ENCODE peak calls at places on chromosomes 4 and X, in four cellular contexts. One of them, this sample, is unnamed.

GRCh38 chrX:119721926-119722325 is 29.0 kb upstream of the SEPTIN6 start:
- DNase-seq in kidney: no peak
- DNase-seq in endodermal cell: no peak
- DNase-seq in ovary: no peak
- DNase-seq in this sample: no peak

GRCh38 chr4:93810340-93810992 is 18.1 kb upstream of the ATOH1 start:
- DNase-seq in kidney: no peak
- DNase-seq in endodermal cell: no peak
- DNase-seq in ovary: peak; percentile 52
- DNase-seq in this sample: no peak

GRCh38 chr4:127849505-127850234 is 31.0 kb upstream of the PLK4 start:
- DNase-seq in kidney: no peak
- DNase-seq in endodermal cell: no peak
- DNase-seq in ovary: no peak
- DNase-seq in this sample: no peak

GRCh38 chrX:134171661-134172587 is 65.1 kb upstream of the CCDC160 start:
- DNase-seq in kidney: peak; percentile 74
- DNase-seq in endodermal cell: peak; percentile 74
- DNase-seq in ovary: peak; percentile 16
- DNase-seq in this sample: no peak

GRCh38 chr4:244471-244870 is 60.8 kb downstream of the ZNF732 start:
- DNase-seq in kidney: no peak
- DNase-seq in endodermal cell: peak; percentile 74
- DNase-seq in ovary: no peak
- DNase-seq in this sample: no peak

GRCh38 chr4:100738388-100739165 is 220.8 kb upstream of the EMCN start:
- DNase-seq in kidney: no peak
- DNase-seq in endodermal cell: no peak
- DNase-seq in ovary: no peak
- DNase-seq in this sample: no peak

GRCh38 chr4:152594981-152595916 is 59.4 kb upstream of the FBXW7 start:
- DNase-seq in kidney: no peak
- DNase-seq in endodermal cell: no peak
- DNase-seq in ovary: no peak
- DNase-seq in this sample: no peak

GRCh38 chr4:95170176-95170575 is 378.6 kb downstream of the UNC5C start:
- DNase-seq in kidney: no peak
- DNase-seq in endodermal cell: no peak
- DNase-seq in ovary: no peak
- DNase-seq in this sample: no peak

GRCh38 chr4:76426272-76426671 is 5.3 kb upstream of the CCDC158 start:
- DNase-seq in kidney: no peak
- DNase-seq in endodermal cell: no peak
- DNase-seq in ovary: no peak
- DNase-seq in this sample: no peak

GRCh38 chr4:19947349-19947748 is 304.4 kb upstream of the SLIT2 start:
- DNase-seq in kidney: no peak
- DNase-seq in endodermal cell: no peak
- DNase-seq in ovary: no peak
- DNase-seq in this sample: no peak

GRCh38 chrX:149504226-149504914 is 736 bp downstream of the IDS start:
- DNase-seq in kidney: no peak
- DNase-seq in endodermal cell: peak; percentile 81
- DNase-seq in ovary: peak; percentile 42
- DNase-seq in this sample: no peak

GRCh38 chrX:150517303-150517896 is 51.0 kb upstream of the MTM1 start:
- DNase-seq in kidney: no peak
- DNase-seq in endodermal cell: no peak
- DNase-seq in ovary: no peak
- DNase-seq in this sample: no peak

GRCh38 chr4:97984545-97985131 is 158.6 kb downstream of the STPG2 start:
- DNase-seq in kidney: no peak
- DNase-seq in endodermal cell: peak; percentile 70
- DNase-seq in ovary: no peak
- DNase-seq in this sample: no peak
- TF ChIP-seq CTCF in kidney: no peak
- TF ChIP-seq CTCF in endodermal cell: peak; percentile 83
- TF ChIP-seq CTCF in ovary: no peak
- TF ChIP-seq CTCF in this sample: peak; percentile 63

DNA sequence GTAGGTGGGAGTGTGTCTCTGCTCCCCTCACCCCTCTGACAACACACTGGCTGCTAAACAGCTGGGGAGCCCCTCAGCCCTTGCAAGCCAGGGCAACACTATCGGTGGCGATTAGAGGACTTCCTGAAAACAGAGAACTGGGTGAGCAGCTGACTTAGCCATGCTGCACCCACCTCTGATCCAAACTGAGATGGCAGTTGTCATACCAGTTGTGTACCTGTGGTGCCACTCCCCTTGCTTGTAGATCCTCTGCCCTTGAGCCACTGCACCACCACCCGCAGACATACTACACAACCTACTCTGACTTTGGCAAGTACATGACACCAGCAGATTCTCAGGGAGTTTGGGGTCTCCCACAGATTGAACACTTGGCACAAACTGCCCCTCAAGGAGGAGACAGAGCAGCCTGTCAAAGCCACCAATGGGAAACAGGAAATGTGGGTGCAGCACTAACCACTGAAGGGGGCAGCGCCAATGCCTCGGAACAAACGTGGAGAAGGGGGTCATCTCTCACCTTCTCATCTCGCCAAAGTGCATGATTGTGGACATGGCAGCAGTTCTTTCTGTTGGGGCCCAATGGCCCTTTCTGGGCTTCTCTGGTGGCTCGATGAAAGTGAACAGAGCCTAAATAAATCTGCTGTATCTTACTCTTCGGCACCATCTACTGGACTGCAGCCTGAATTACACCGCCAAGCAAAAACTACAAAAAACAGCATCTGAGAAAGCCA is 119.8 kb downstream of the NEK1 start:
- DNase-seq in kidney: no peak
- DNase-seq in endodermal cell: peak; percentile 80
- DNase-seq in ovary: no peak
- DNase-seq in this sample: no peak
- TF ChIP-seq CTCF in kidney: peak; percentile 49
- TF ChIP-seq CTCF in endodermal cell: peak; percentile 84
- TF ChIP-seq CTCF in ovary: peak; percentile 8
- TF ChIP-seq CTCF in this sample: peak; percentile 83

DNA sequence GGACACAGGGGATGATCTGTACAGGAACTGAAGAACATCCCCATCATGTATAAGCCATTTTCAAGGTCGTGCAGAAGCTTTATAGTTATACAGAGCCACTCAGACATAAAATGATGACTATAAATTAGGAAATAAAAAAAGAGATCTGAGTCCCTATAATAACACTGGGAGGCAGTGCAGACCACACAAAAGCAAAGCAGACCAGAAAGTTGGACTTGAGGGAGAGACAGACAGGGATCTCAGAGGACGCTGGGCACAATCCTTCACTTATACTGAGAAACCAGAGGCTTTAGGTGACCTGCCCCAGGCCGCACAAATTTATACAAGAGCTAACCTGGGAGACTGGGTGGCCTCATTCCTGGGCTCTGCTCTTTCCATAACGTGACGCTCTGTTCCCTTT is 70.5 kb downstream of the HADH start:
- DNase-seq in kidney: no peak
- DNase-seq in endodermal cell: peak; percentile 67
- DNase-seq in ovary: no peak
- DNase-seq in this sample: no peak
- TF ChIP-seq CTCF in kidney: no peak
- TF ChIP-seq CTCF in endodermal cell: peak; percentile 71
- TF ChIP-seq CTCF in ovary: no peak
- TF ChIP-seq CTCF in this sample: peak; percentile 85

GRCh38 chrX:153727108-153727931 is 2.7 kb downstream of the ABCD1 start:
- DNase-seq in kidney: peak; percentile 82
- DNase-seq in endodermal cell: peak; percentile 56
- DNase-seq in ovary: peak; percentile 50
- DNase-seq in this sample: peak; percentile 73
- TF ChIP-seq CTCF in kidney: no peak
- TF ChIP-seq CTCF in endodermal cell: no peak
- TF ChIP-seq CTCF in ovary: no peak
- TF ChIP-seq CTCF in this sample: no peak

GRCh38 chrX:39152106-39152649 is 350.9 kb downstream of the MID1IP1 start:
- DNase-seq in kidney: no peak
- DNase-seq in endodermal cell: peak; percentile 94
- DNase-seq in ovary: peak; percentile 24
- DNase-seq in this sample: no peak
- TF ChIP-seq CTCF in kidney: peak; percentile 47
- TF ChIP-seq CTCF in endodermal cell: peak; percentile 79
- TF ChIP-seq CTCF in ovary: no peak
- TF ChIP-seq CTCF in this sample: peak; percentile 67

GRCh38 chr4:73257242-73257994 is 1.2 kb downstream of the ANKRD17 start:
- DNase-seq in kidney: no peak
- DNase-seq in endodermal cell: peak; percentile 80
- DNase-seq in ovary: peak; percentile 71
- DNase-seq in this sample: no peak
- TF ChIP-seq CTCF in kidney: peak; percentile 77
- TF ChIP-seq CTCF in endodermal cell: peak; percentile 80
- TF ChIP-seq CTCF in ovary: peak; percentile 62
- TF ChIP-seq CTCF in this sample: peak; percentile 90

This sample was measured in chondrocyte.